ENCODE peak calls at places on chromosomes 11 and 22, in nine cellular contexts. Z, O, K, G, N, E, P, S and W are unnamed samples.

GRCh38 chr11:110097459-110098012 is 4.3 kb downstream of the ZC3H12C start:
- DNase-seq in P (no peak), Z (no peak), S (no peak), K (no peak), G (no peak), E (no peak), O (no peak), N (no peak), W (no peak)

GRCh38 chr11:46315783-46316563 is 31.3 kb upstream of the DGKZ start:
- DNase-seq in K (no peak), N (no peak), E (no peak), S (no peak), O (no peak), Z (no peak), G (no peak), P (no peak), W (no peak)

GRCh38 chr11:1878134-1879031 is 13.3 kb downstream of the PRR33 start:
- DNase-seq in G (peak; percentile 37), K (no peak), E (no peak), N (no peak), O (no peak), P (peak; percentile 75), Z (no peak), S (no peak), W (no peak)

GRCh38 chr11:99631618-99632017 is 610.9 kb downstream of the CNTN5 start:
- DNase-seq in N (no peak), Z (no peak), E (no peak), P (no peak), G (no peak), K (no peak), S (no peak), O (no peak), W (no peak)

GRCh38 chr11:59710136-59710847 is 3.4 kb downstream of the OR10V1 start:
- DNase-seq in Z (no peak), S (no peak), G (no peak), K (no peak), P (no peak), E (no peak), N (no peak), O (no peak), W (no peak)

GRCh38 chr11:70364198-70364597 is 34.1 kb upstream of the CTTN start:
- DNase-seq in O (no peak), P (no peak), E (no peak), G (no peak), Z (no peak), K (no peak), N (no peak), S (peak; percentile 17), W (no peak)

GRCh38 chr11:127618721-127619120 is 618.2 kb upstream of the KIRREL3 start:
- DNase-seq in N (no peak), Z (no peak), G (no peak), P (no peak), S (no peak), K (no peak), E (no peak), O (no peak), W (no peak)

GRCh38 chr11:65793144-65793581 is 6.3 kb downstream of the OVOL1 start:
- DNase-seq in P (no peak), N (no peak), O (no peak), G (peak; percentile 89), Z (no peak), K (peak; percentile 34), S (no peak), E (no peak), W (no peak)

GRCh38 chr22:23012081-23012622 is 58.2 kb upstream of the GNAZ start:
- DNase-seq in K (no peak), G (no peak), E (no peak), O (no peak), N (no peak), S (no peak), Z (no peak), P (no peak), W (no peak)

GRCh38 chr11:111502611-111503010 is 9.6 kb downstream of the BTG4 start:
- DNase-seq in S (no peak), G (no peak), Z (no peak), P (no peak), N (no peak), K (no peak), O (no peak), E (no peak), W (no peak)

GRCh38 chr11:26234451-26234850 is 97.5 kb upstream of the ANO3 start:
- DNase-seq in E (no peak), G (no peak), S (peak; percentile 29), O (no peak), Z (no peak), P (no peak), N (peak; percentile 10), K (no peak), W (no peak)

GRCh38 chr11:78406568-78407196 is 10.9 kb downstream of the GAB2 start:
- DNase-seq in O (no peak), G (no peak), N (no peak), Z (no peak), S (no peak), E (no peak), P (no peak), K (no peak), W (peak; percentile 69)

GRCh38 chr22:37243402-37244113 is 511 bp downstream of the RAC2 start:
- DNase-seq in P (no peak), N (no peak), E (no peak), Z (no peak), G (peak; percentile 43), S (no peak), O (peak; percentile 37), K (no peak), W (no peak)

GRCh38 chr22:29011200-29011867 is 50.3 kb downstream of the C22orf31 start:
- DNase-seq in G (peak; percentile 75), E (no peak), S (no peak), Z (no peak), O (no peak), P (no peak), K (no peak), N (no peak), W (no peak)

GRCh38 chr22:43697894-43698293 is 114.2 kb downstream of the EFCAB6 start:
- DNase-seq in E (no peak), Z (no peak), G (no peak), P (no peak), O (no peak), K (no peak), N (no peak), S (no peak), W (no peak)